ENCODE peak calls at places on chromosomes 6 and 20, in seven cellular contexts. One of them, this sample, is unnamed.

GRCh38 chr6:21101694-21102093 is 491.9 kb upstream of the SOX4 start:
- DNase-seq in SK-N-SH: no peak
- DNase-seq in HepG2: no peak
- DNase-seq in H1: no peak
- DNase-seq in K562: peak; percentile 70
- DNase-seq in GM12878: no peak
- DNase-seq in GM12892: no peak
- DNase-seq in this sample: no peak

GRCh38 chr6:49321673-49322072 is 141.4 kb downstream of the MMUT start:
- DNase-seq in GM12892: no peak
- DNase-seq in K562: no peak
- DNase-seq in H1: no peak
- DNase-seq in SK-N-SH: no peak
- DNase-seq in HepG2: no peak
- DNase-seq in GM12878: no peak
- DNase-seq in this sample: no peak

GRCh38 chr6:118444796-118445195 is 103.3 kb upstream of the PLN start:
- DNase-seq in H1: no peak
- DNase-seq in SK-N-SH: no peak
- DNase-seq in GM12878: no peak
- DNase-seq in HepG2: no peak
- DNase-seq in GM12892: no peak
- DNase-seq in K562: no peak
- DNase-seq in this sample: no peak

GRCh38 chr6:136628996-136629395 is 78.8 kb upstream of the MAP7 start:
- DNase-seq in HepG2: no peak
- DNase-seq in GM12878: no peak
- DNase-seq in H1: no peak
- DNase-seq in K562: no peak
- DNase-seq in SK-N-SH: no peak
- DNase-seq in GM12892: no peak
- DNase-seq in this sample: no peak

GRCh38 chr6:100612101-100612500 is 147.4 kb upstream of the SIM1 start:
- DNase-seq in GM12892: no peak
- DNase-seq in GM12878: no peak
- DNase-seq in K562: no peak
- DNase-seq in H1: no peak
- DNase-seq in SK-N-SH: no peak
- DNase-seq in HepG2: no peak
- DNase-seq in this sample: no peak

GRCh38 chr20:6841128-6841527 is 73.6 kb downstream of the BMP2 start:
- DNase-seq in GM12892: no peak
- DNase-seq in SK-N-SH: no peak
- DNase-seq in GM12878: no peak
- DNase-seq in HepG2: no peak
- DNase-seq in K562: no peak
- DNase-seq in H1: no peak
- DNase-seq in this sample: no peak

GRCh38 chr6:6007311-6008113 is 787 bp upstream of the NRN1 start:
- DNase-seq in H1: no peak
- DNase-seq in SK-N-SH: peak; percentile 68
- DNase-seq in GM12878: no peak
- DNase-seq in K562: no peak
- DNase-seq in HepG2: no peak
- DNase-seq in GM12892: no peak
- DNase-seq in this sample: no peak

GRCh38 chr20:56626367-56627121 is 2.6 kb upstream of the TFAP2C start:
- DNase-seq in K562: peak; percentile 48
- DNase-seq in SK-N-SH: peak; percentile 74
- DNase-seq in H1: peak; percentile 59
- DNase-seq in GM12892: no peak
- DNase-seq in HepG2: no peak
- DNase-seq in GM12878: no peak
- DNase-seq in this sample: peak; percentile 43

GRCh38 chr6:89475634-89476033 is 42.7 kb downstream of the ANKRD6 start:
- DNase-seq in HepG2: peak; percentile 7
- DNase-seq in SK-N-SH: no peak
- DNase-seq in K562: no peak
- DNase-seq in GM12878: peak; percentile 13
- DNase-seq in GM12892: no peak
- DNase-seq in H1: no peak
- DNase-seq in this sample: no peak

GRCh38 chr6:1057490-1058135 is 254.3 kb upstream of the FOXQ1 start:
- DNase-seq in GM12878: no peak
- DNase-seq in K562: no peak
- DNase-seq in GM12892: no peak
- DNase-seq in H1: no peak
- DNase-seq in HepG2: no peak
- DNase-seq in SK-N-SH: no peak
- DNase-seq in this sample: no peak

GRCh38 chr6:157034433-157035230 is 257.5 kb downstream of the ARID1B start:
- DNase-seq in K562: peak; percentile 65
- DNase-seq in GM12878: no peak
- DNase-seq in H1: no peak
- DNase-seq in GM12892: no peak
- DNase-seq in HepG2: peak; percentile 54
- DNase-seq in SK-N-SH: peak; percentile 55
- DNase-seq in this sample: no peak

GRCh38 chr6:130679684-130680083 is 147.5 kb upstream of the SMLR1 start:
- DNase-seq in HepG2: no peak
- DNase-seq in K562: no peak
- DNase-seq in GM12878: no peak
- DNase-seq in SK-N-SH: no peak
- DNase-seq in H1: no peak
- DNase-seq in GM12892: no peak
- DNase-seq in this sample: no peak

GRCh38 chr20:1932971-1933370 is 37.8 kb downstream of the SIRPA start:
- DNase-seq in GM12892: no peak
- DNase-seq in HepG2: no peak
- DNase-seq in H1: no peak
- DNase-seq in K562: no peak
- DNase-seq in GM12878: no peak
- DNase-seq in SK-N-SH: peak; percentile 64
- DNase-seq in this sample: no peak

DNA sequence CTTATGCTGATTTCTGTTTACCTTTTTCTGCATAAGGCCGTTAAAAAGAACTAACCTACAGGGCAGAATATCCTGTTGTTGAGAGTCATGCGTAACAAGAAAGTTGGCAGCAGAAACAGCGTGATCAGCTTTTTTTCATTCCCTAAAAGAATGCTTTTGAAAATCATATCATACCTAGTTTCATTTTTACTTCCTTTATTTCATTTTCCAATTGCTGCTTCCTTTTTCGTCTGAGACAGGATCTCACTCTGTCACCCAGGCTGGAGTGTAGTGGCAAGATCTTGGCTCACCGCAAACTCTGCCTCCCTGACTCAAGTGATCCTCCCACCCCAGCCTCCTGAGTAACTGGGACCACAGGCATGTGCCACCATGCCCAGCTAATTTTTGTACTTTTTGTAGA is 4.1 kb downstream of the CALHM6 start:
- DNase-seq in GM12892: no peak
- DNase-seq in HepG2: no peak
- DNase-seq in SK-N-SH: no peak
- DNase-seq in GM12878: no peak
- DNase-seq in K562: no peak
- DNase-seq in H1: no peak
- DNase-seq in this sample: no peak
- TF ChIP-seq POLR2AphosphoS5 in GM12892: no peak
- TF ChIP-seq POLR2AphosphoS5 in HepG2: no peak
- TF ChIP-seq POLR2AphosphoS5 in SK-N-SH: no peak
- TF ChIP-seq POLR2AphosphoS5 in GM12878: no peak
- TF ChIP-seq POLR2AphosphoS5 in K562: no peak
- TF ChIP-seq POLR2AphosphoS5 in H1: no peak
- TF ChIP-seq POLR2AphosphoS5 in this sample: no peak

GRCh38 chr6:138988469-138988834 is 399 bp upstream of the REPS1 start:
- DNase-seq in HepG2: peak; percentile 45
- DNase-seq in H1: no peak
- DNase-seq in K562: no peak
- DNase-seq in GM12878: no peak
- DNase-seq in SK-N-SH: no peak
- DNase-seq in GM12892: no peak
- DNase-seq in this sample: no peak
- TF ChIP-seq TAF1 in HepG2: no peak
- TF ChIP-seq TAF1 in H1: no peak
- TF ChIP-seq TAF1 in K562: no peak
- TF ChIP-seq TAF1 in GM12878: no peak
- TF ChIP-seq TAF1 in SK-N-SH: no peak
- TF ChIP-seq TAF1 in GM12892: no peak
- TF ChIP-seq TAF1 in this sample: no peak

GRCh38 chr6:150266963-150267685 is 101.7 kb upstream of the IYD start:
- DNase-seq in K562: no peak
- DNase-seq in GM12892: no peak
- DNase-seq in HepG2: no peak
- DNase-seq in GM12878: no peak
- DNase-seq in H1: no peak
- DNase-seq in SK-N-SH: no peak
- DNase-seq in this sample: no peak
- TF ChIP-seq POLR2AphosphoS5 in K562: no peak
- TF ChIP-seq POLR2AphosphoS5 in GM12892: no peak
- TF ChIP-seq POLR2AphosphoS5 in HepG2: no peak
- TF ChIP-seq POLR2AphosphoS5 in GM12878: no peak
- TF ChIP-seq POLR2AphosphoS5 in H1: no peak
- TF ChIP-seq POLR2AphosphoS5 in SK-N-SH: no peak
- TF ChIP-seq POLR2AphosphoS5 in this sample: no peak

GRCh38 chr6:159043986-159044385 is 805 bp downstream of the TAGAP start:
- DNase-seq in H1: no peak
- DNase-seq in GM12892: no peak
- DNase-seq in HepG2: no peak
- DNase-seq in K562: no peak
- DNase-seq in SK-N-SH: no peak
- DNase-seq in GM12878: no peak
- DNase-seq in this sample: no peak

GRCh38 chr6:159042824-159043181 is 2.0 kb downstream of the TAGAP start:
- DNase-seq in GM12892: no peak
- DNase-seq in SK-N-SH: no peak
- DNase-seq in GM12878: no peak
- DNase-seq in HepG2: no peak
- DNase-seq in H1: no peak
- DNase-seq in K562: no peak
- DNase-seq in this sample: no peak

GRCh38 chr6:159045826-159046225 is 1.0 kb upstream of the TAGAP start:
- DNase-seq in SK-N-SH: no peak
- DNase-seq in HepG2: no peak
- DNase-seq in GM12892: no peak
- DNase-seq in H1: no peak
- DNase-seq in GM12878: no peak
- DNase-seq in K562: no peak
- DNase-seq in this sample: no peak

GRCh38 chr6:159043236-159043635 is 1.6 kb downstream of the TAGAP start:
- DNase-seq in SK-N-SH: no peak
- DNase-seq in GM12892: no peak
- DNase-seq in H1: no peak
- DNase-seq in GM12878: no peak
- DNase-seq in HepG2: no peak
- DNase-seq in K562: no peak
- DNase-seq in this sample: no peak

GRCh38 chr6:159044899-159045727 is at the start of gene TAGAP:
- DNase-seq in GM12878: peak; percentile 63
- DNase-seq in SK-N-SH: peak; percentile 25
- DNase-seq in H1: no peak
- DNase-seq in K562: no peak
- DNase-seq in GM12892: peak; percentile 49
- DNase-seq in HepG2: no peak
- DNase-seq in this sample: peak; percentile 39
- TF ChIP-seq TAF1 in GM12878: peak; percentile 65
- TF ChIP-seq TAF1 in SK-N-SH: no peak
- TF ChIP-seq TAF1 in H1: no peak
- TF ChIP-seq TAF1 in K562: no peak
- TF ChIP-seq TAF1 in GM12892: peak; percentile 75
- TF ChIP-seq TAF1 in HepG2: no peak
- TF ChIP-seq TAF1 in this sample: peak; percentile 72

GRCh38 chr20:33437141-33437911 is 6.2 kb downstream of the SNTA1 start:
- DNase-seq in GM12892: no peak
- DNase-seq in HepG2: no peak
- DNase-seq in GM12878: no peak
- DNase-seq in H1: no peak
- DNase-seq in K562: no peak
- DNase-seq in SK-N-SH: no peak
- DNase-seq in this sample: no peak
- TF ChIP-seq POLR2AphosphoS5 in GM12892: no peak
- TF ChIP-seq POLR2AphosphoS5 in HepG2: no peak
- TF ChIP-seq POLR2AphosphoS5 in GM12878: no peak
- TF ChIP-seq POLR2AphosphoS5 in H1: no peak
- TF ChIP-seq POLR2AphosphoS5 in K562: no peak
- TF ChIP-seq POLR2AphosphoS5 in SK-N-SH: no peak
- TF ChIP-seq POLR2AphosphoS5 in this sample: no peak

DNA sequence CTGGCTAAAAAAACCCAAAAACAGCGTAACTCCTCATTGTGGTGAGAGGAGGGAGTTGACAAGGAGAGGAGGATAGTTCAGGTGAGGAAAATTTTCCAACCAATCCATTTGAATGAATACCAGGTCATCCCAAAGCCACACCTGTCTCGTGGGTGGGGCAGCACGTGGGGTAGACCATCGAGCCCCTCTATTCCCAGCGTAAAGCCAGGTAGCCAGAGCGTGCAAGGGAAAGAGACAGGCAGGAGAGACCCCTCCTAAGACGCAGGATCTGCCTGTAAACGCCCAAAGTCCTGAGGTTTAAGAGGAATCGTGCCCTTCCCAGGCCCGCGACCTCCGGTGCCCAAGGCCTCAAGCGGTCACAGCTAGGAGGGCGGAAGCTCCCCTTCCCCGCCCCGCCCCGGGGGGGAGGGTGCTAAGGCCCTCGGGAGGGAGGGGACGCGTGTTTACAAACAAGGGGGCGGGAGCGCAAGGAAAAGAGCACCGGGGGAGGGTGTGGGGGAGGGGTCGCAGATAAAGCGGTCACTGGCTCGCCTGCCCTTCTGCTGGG is 705 bp downstream of the RXRB start:
- DNase-seq in H1: peak; percentile 73
- DNase-seq in K562: peak; percentile 98
- DNase-seq in SK-N-SH: peak; percentile 89
- DNase-seq in HepG2: peak; percentile 88
- DNase-seq in GM12878: no peak
- DNase-seq in GM12892: peak; percentile 80
- DNase-seq in this sample: peak; percentile 75
- TF ChIP-seq TAF1 in H1: no peak
- TF ChIP-seq TAF1 in K562: no peak
- TF ChIP-seq TAF1 in SK-N-SH: no peak
- TF ChIP-seq TAF1 in HepG2: no peak
- TF ChIP-seq TAF1 in GM12878: no peak
- TF ChIP-seq TAF1 in GM12892: no peak
- TF ChIP-seq TAF1 in this sample: no peak

DNA sequence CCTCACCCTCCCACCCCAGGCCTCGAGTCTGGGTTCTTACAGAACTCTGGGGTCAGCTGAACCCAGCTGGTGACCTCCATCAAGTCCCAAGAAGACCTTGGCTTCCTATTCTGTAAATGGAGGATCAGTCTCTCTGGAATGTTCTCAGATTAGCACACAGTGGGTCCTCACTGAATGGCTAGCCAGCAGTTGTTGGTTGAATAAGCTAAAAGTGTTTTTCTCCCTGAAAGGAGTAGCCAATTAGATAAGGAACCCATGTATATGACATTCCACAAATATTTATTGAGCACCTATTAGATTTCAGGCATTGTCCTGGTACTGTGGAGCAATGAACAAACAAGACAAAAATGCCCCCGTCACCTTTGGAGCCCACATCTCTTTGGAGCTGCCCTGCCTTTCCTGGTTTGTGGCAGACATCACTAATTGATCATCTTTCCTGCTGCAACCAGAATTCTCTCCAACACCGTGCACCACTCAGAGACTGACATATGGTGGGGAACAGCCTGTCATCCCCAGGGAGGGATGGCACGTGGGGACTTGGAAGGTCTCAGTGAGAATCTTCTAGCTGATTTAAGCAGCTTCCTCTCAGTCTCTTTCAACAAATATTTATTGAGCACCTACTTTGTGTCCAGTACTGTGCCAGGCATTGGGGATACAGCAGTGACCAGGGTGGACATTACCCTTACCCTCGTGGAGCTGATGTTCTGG is 81.9 kb downstream of the CEBPB start:
- DNase-seq in GM12892: no peak
- DNase-seq in HepG2: peak; percentile 89
- DNase-seq in SK-N-SH: no peak
- DNase-seq in K562: no peak
- DNase-seq in GM12878: no peak
- DNase-seq in H1: no peak
- DNase-seq in this sample: no peak
- TF ChIP-seq POLR2AphosphoS5 in GM12892: no peak
- TF ChIP-seq POLR2AphosphoS5 in HepG2: no peak
- TF ChIP-seq POLR2AphosphoS5 in SK-N-SH: no peak
- TF ChIP-seq POLR2AphosphoS5 in K562: no peak
- TF ChIP-seq POLR2AphosphoS5 in GM12878: no peak
- TF ChIP-seq POLR2AphosphoS5 in H1: no peak
- TF ChIP-seq POLR2AphosphoS5 in this sample: no peak